ENCODE peak calls at places on chromosomes 2 and 18, in six cellular contexts. One of them, this sample, is unnamed.

GRCh38 chr2:146979746-146980145 is 865.1 kb upstream of the ACVR2A start:
- DNase-seq in astrocyte of the spinal cord: no peak
- DNase-seq in glutamatergic neuron: no peak
- DNase-seq in type B pancreatic cell: no peak
- DNase-seq in osteoblast: no peak
- DNase-seq in osteocyte: no peak
- DNase-seq in this sample: no peak

GRCh38 chr2:164335947-164336346 is 285.3 kb downstream of the GRB14 start:
- DNase-seq in type B pancreatic cell: no peak
- DNase-seq in osteoblast: no peak
- DNase-seq in glutamatergic neuron: no peak
- DNase-seq in astrocyte of the spinal cord: no peak
- DNase-seq in osteocyte: no peak
- DNase-seq in this sample: no peak

GRCh38 chr2:195559431-195559914 is 97.6 kb upstream of the SLC39A10 start:
- DNase-seq in glutamatergic neuron: no peak
- DNase-seq in osteocyte: no peak
- DNase-seq in osteoblast: no peak
- DNase-seq in type B pancreatic cell: no peak
- DNase-seq in astrocyte of the spinal cord: peak
- DNase-seq in this sample: no peak

GRCh38 chr2:9327873-9328352 is 95.4 kb downstream of the ITGB1BP1 start:
- DNase-seq in osteocyte: no peak
- DNase-seq in osteoblast: no peak
- DNase-seq in astrocyte of the spinal cord: no peak
- DNase-seq in type B pancreatic cell: no peak
- DNase-seq in glutamatergic neuron: no peak
- DNase-seq in this sample: no peak

GRCh38 chr18:79628416-79629248 is 51.0 kb upstream of the CTDP1 start:
- DNase-seq in type B pancreatic cell: no peak
- DNase-seq in glutamatergic neuron: no peak
- DNase-seq in osteocyte: no peak
- DNase-seq in astrocyte of the spinal cord: no peak
- DNase-seq in osteoblast: peak
- DNase-seq in this sample: no peak

GRCh38 chr2:112077814-112078213 is 22.7 kb downstream of the TMEM87B start:
- DNase-seq in osteoblast: peak
- DNase-seq in astrocyte of the spinal cord: no peak
- DNase-seq in glutamatergic neuron: peak
- DNase-seq in type B pancreatic cell: no peak
- DNase-seq in osteocyte: no peak
- DNase-seq in this sample: no peak

GRCh38 chr18:44729631-44730101 is 49.0 kb downstream of the SETBP1 start:
- DNase-seq in type B pancreatic cell: no peak
- DNase-seq in osteocyte: no peak
- DNase-seq in osteoblast: no peak
- DNase-seq in astrocyte of the spinal cord: peak
- DNase-seq in glutamatergic neuron: no peak
- DNase-seq in this sample: no peak

GRCh38 chr2:176637497-176638166 is 368.4 kb downstream of the MTX2 start:
- DNase-seq in astrocyte of the spinal cord: peak
- DNase-seq in glutamatergic neuron: peak
- DNase-seq in osteocyte: no peak
- DNase-seq in type B pancreatic cell: peak
- DNase-seq in osteoblast: peak
- DNase-seq in this sample: peak

GRCh38 chr2:101967826-101968498 is 23.8 kb upstream of the IL1R2 start:
- DNase-seq in osteocyte: no peak
- DNase-seq in osteoblast: no peak
- DNase-seq in type B pancreatic cell: no peak
- DNase-seq in astrocyte of the spinal cord: no peak
- DNase-seq in glutamatergic neuron: no peak
- DNase-seq in this sample: no peak

GRCh38 chr2:100818606-100819364 is 1.2 kb upstream of the NPAS2 start:
- DNase-seq in osteoblast: peak
- DNase-seq in astrocyte of the spinal cord: peak
- DNase-seq in glutamatergic neuron: peak
- DNase-seq in osteocyte: peak
- DNase-seq in type B pancreatic cell: peak
- DNase-seq in this sample: peak

GRCh38 chr18:46628206-46628605 is 28.8 kb downstream of the LOXHD1 start:
- DNase-seq in type B pancreatic cell: peak
- DNase-seq in osteocyte: peak
- DNase-seq in astrocyte of the spinal cord: no peak
- DNase-seq in osteoblast: no peak
- DNase-seq in glutamatergic neuron: no peak
- DNase-seq in this sample: no peak

GRCh38 chr18:23356915-23357421 is 96.1 kb upstream of the RIOK3 start:
- DNase-seq in type B pancreatic cell: no peak
- DNase-seq in glutamatergic neuron: no peak
- DNase-seq in astrocyte of the spinal cord: peak
- DNase-seq in osteocyte: peak
- DNase-seq in osteoblast: no peak
- DNase-seq in this sample: no peak

GRCh38 chr2:226031078-226031937 is 631.8 kb downstream of the NYAP2 start:
- DNase-seq in glutamatergic neuron: peak
- DNase-seq in osteocyte: peak
- DNase-seq in osteoblast: peak
- DNase-seq in astrocyte of the spinal cord: peak
- DNase-seq in type B pancreatic cell: peak
- DNase-seq in this sample: peak

GRCh38 chr18:13642440-13642827 is 83.9 kb downstream of the FAM210A start:
- DNase-seq in glutamatergic neuron: no peak
- DNase-seq in astrocyte of the spinal cord: no peak
- DNase-seq in type B pancreatic cell: no peak
- DNase-seq in osteoblast: peak
- DNase-seq in osteocyte: peak
- DNase-seq in this sample: no peak

GRCh38 chr18:6355789-6356589 is 58.7 kb downstream of the L3MBTL4 start:
- DNase-seq in astrocyte of the spinal cord: peak
- DNase-seq in type B pancreatic cell: no peak
- DNase-seq in osteocyte: no peak
- DNase-seq in osteoblast: no peak
- DNase-seq in glutamatergic neuron: no peak
- DNase-seq in this sample: no peak

GRCh38 chr2:129469389-129469788 is 510.1 kb upstream of the RAB6C start:
- DNase-seq in osteocyte: no peak
- DNase-seq in glutamatergic neuron: no peak
- DNase-seq in osteoblast: no peak
- DNase-seq in astrocyte of the spinal cord: no peak
- DNase-seq in type B pancreatic cell: no peak
- DNase-seq in this sample: no peak

GRCh38 chr2:88667219-88667618 is 24.3 kb upstream of the RPIA start:
- DNase-seq in type B pancreatic cell: no peak
- DNase-seq in osteoblast: no peak
- DNase-seq in osteocyte: no peak
- DNase-seq in glutamatergic neuron: no peak
- DNase-seq in astrocyte of the spinal cord: no peak
- DNase-seq in this sample: no peak

GRCh38 chr2:213188971-213189899 is 37.8 kb upstream of the IKZF2 start:
- DNase-seq in glutamatergic neuron: no peak
- DNase-seq in osteocyte: no peak
- DNase-seq in type B pancreatic cell: no peak
- DNase-seq in astrocyte of the spinal cord: peak
- DNase-seq in osteoblast: no peak
- DNase-seq in this sample: no peak

GRCh38 chr2:241720560-241720959 is 13.9 kb upstream of the D2HGDH start:
- DNase-seq in astrocyte of the spinal cord: no peak
- DNase-seq in glutamatergic neuron: no peak
- DNase-seq in osteocyte: no peak
- DNase-seq in type B pancreatic cell: no peak
- DNase-seq in osteoblast: peak
- DNase-seq in this sample: no peak

GRCh38 chr18:63161728-63162195 is 157.8 kb downstream of the BCL2 start:
- DNase-seq in astrocyte of the spinal cord: peak
- DNase-seq in osteocyte: no peak
- DNase-seq in glutamatergic neuron: no peak
- DNase-seq in osteoblast: peak
- DNase-seq in type B pancreatic cell: no peak
- DNase-seq in this sample: peak

GRCh38 chr18:31685097-31686082 is 1.0 kb upstream of the B4GALT6 start:
- DNase-seq in type B pancreatic cell: peak
- DNase-seq in glutamatergic neuron: peak
- DNase-seq in osteocyte: peak
- DNase-seq in osteoblast: peak
- DNase-seq in astrocyte of the spinal cord: peak
- DNase-seq in this sample: peak

GRCh38 chr2:98507940-98508689 is 63.5 kb downstream of the INPP4A start:
- DNase-seq in osteocyte: no peak
- DNase-seq in astrocyte of the spinal cord: no peak
- DNase-seq in glutamatergic neuron: no peak
- DNase-seq in osteoblast: no peak
- DNase-seq in type B pancreatic cell: peak
- DNase-seq in this sample: no peak

GRCh38 chr2:236731767-236732580 is 162.3 kb downstream of the ACKR3 start:
- DNase-seq in osteocyte: no peak
- DNase-seq in astrocyte of the spinal cord: peak
- DNase-seq in osteoblast: peak
- DNase-seq in type B pancreatic cell: no peak
- DNase-seq in glutamatergic neuron: peak
- DNase-seq in this sample: no peak
- TF ChIP-seq CTCF in osteocyte: no peak
- TF ChIP-seq CTCF in astrocyte of the spinal cord: no peak
- TF ChIP-seq CTCF in osteoblast: no peak
- TF ChIP-seq CTCF in type B pancreatic cell: no peak
- TF ChIP-seq CTCF in glutamatergic neuron: no peak
- TF ChIP-seq CTCF in this sample: no peak

GRCh38 chr2:53268086-53268485 is 499.5 kb upstream of the CHAC2 start:
- DNase-seq in glutamatergic neuron: no peak
- DNase-seq in astrocyte of the spinal cord: no peak
- DNase-seq in osteocyte: no peak
- DNase-seq in type B pancreatic cell: no peak
- DNase-seq in osteoblast: no peak
- DNase-seq in this sample: no peak
- TF ChIP-seq CTCF in glutamatergic neuron: no peak
- TF ChIP-seq CTCF in astrocyte of the spinal cord: no peak
- TF ChIP-seq CTCF in osteocyte: peak
- TF ChIP-seq CTCF in type B pancreatic cell: peak
- TF ChIP-seq CTCF in osteoblast: no peak
- TF ChIP-seq CTCF in this sample: no peak

GRCh38 chr2:65032016-65032975 is 23.9 kb upstream of the CEP68 start:
- DNase-seq in astrocyte of the spinal cord: no peak
- DNase-seq in osteoblast: no peak
- DNase-seq in type B pancreatic cell: no peak
- DNase-seq in glutamatergic neuron: no peak
- DNase-seq in osteocyte: no peak
- DNase-seq in this sample: no peak

GRCh38 chr2:65030933-65031332 is 25.3 kb upstream of the CEP68 start:
- DNase-seq in osteoblast: no peak
- DNase-seq in astrocyte of the spinal cord: no peak
- DNase-seq in glutamatergic neuron: no peak
- DNase-seq in osteocyte: no peak
- DNase-seq in type B pancreatic cell: no peak
- DNase-seq in this sample: no peak

GRCh38 chr2:65031341-65032015 is 24.7 kb upstream of the CEP68 start:
- DNase-seq in astrocyte of the spinal cord: no peak
- DNase-seq in type B pancreatic cell: no peak
- DNase-seq in osteocyte: no peak
- DNase-seq in glutamatergic neuron: no peak
- DNase-seq in osteoblast: no peak
- DNase-seq in this sample: peak

GRCh38 chr2:65035544-65035943 is 20.7 kb upstream of the CEP68 start:
- DNase-seq in osteocyte: no peak
- DNase-seq in astrocyte of the spinal cord: no peak
- DNase-seq in osteoblast: no peak
- DNase-seq in glutamatergic neuron: no peak
- DNase-seq in type B pancreatic cell: no peak
- DNase-seq in this sample: no peak

DNA sequence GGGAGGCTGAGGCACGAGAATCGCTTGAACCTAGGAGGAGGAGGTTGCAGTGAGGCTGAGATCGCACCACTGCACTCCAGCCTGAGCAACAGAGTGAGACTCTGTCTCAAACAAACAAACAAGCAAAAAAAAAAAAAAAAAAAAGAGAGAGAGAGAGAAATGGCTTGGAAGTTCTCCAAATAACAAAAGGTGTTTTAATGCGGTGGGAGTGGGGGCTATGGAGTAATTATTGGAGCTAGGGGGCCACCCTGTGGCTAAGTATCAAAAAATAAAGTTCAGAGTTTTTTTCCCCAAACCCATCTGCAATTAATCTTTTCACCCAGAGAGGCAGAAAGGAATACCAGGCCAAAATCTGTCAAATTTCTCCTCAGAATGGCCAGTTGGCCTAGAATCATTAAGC is 23.0 kb upstream of the CEP68 start:
- DNase-seq in osteocyte: no peak
- DNase-seq in type B pancreatic cell: no peak
- DNase-seq in osteoblast: no peak
- DNase-seq in astrocyte of the spinal cord: no peak
- DNase-seq in glutamatergic neuron: no peak
- DNase-seq in this sample: peak
- TF ChIP-seq CTCF in osteocyte: peak
- TF ChIP-seq CTCF in type B pancreatic cell: peak
- TF ChIP-seq CTCF in osteoblast: peak
- TF ChIP-seq CTCF in astrocyte of the spinal cord: no peak
- TF ChIP-seq CTCF in glutamatergic neuron: no peak
- TF ChIP-seq CTCF in this sample: no peak

DNA sequence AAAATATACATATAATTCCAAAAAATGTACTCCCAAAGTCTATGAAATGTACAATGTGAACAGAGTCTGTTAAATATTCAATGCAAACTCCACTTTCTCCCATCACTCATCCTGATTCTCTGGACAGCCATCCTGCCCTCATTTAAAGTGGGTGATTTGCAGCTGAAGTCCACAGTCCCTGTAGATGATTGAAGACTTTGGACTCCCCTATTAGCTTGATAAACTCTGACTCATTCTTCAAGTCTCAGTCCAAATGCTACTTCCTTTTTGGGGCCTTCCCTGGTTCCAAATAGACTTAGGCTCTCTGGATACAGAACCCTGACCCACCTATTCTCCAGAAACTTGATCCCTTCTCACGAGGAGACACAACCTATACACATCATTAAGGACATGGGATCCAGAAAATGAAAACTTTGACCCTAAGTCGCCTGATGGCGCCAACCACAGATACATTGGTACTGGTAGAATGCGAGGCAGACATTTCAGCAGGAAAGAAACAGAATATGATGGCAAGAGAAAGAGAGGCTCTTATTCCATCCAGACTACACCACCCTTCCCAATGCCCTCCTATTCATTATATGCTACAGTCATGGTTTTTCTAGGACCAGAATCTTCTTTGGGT is 122.7 kb downstream of the VIT start:
- DNase-seq in osteocyte: no peak
- DNase-seq in astrocyte of the spinal cord: no peak
- DNase-seq in osteoblast: peak
- DNase-seq in glutamatergic neuron: no peak
- DNase-seq in type B pancreatic cell: no peak
- DNase-seq in this sample: no peak
- TF ChIP-seq CTCF in osteocyte: no peak
- TF ChIP-seq CTCF in astrocyte of the spinal cord: no peak
- TF ChIP-seq CTCF in osteoblast: no peak
- TF ChIP-seq CTCF in glutamatergic neuron: no peak
- TF ChIP-seq CTCF in type B pancreatic cell: no peak
- TF ChIP-seq CTCF in this sample: no peak

DNA sequence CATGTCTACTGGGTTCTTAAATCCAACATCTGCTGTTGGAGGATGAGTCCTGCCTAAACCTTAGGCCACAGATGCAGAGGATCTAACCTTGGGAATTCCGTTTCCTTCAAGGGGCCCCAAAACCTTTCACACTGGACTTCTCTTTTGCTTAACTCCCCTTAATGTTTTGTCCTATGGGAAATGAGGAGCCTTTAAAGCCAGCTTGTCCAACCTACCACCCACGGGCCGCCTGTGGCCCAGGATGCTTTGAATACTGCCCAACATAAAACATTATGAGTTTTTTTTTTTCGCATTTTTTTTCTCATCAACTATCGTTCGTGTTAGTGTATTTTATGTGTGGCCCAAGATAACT is 157.2 kb upstream of the SLC1A4 start:
- DNase-seq in type B pancreatic cell: no peak
- DNase-seq in osteocyte: no peak
- DNase-seq in glutamatergic neuron: no peak
- DNase-seq in osteoblast: no peak
- DNase-seq in astrocyte of the spinal cord: no peak
- DNase-seq in this sample: no peak
- TF ChIP-seq CTCF in type B pancreatic cell: peak
- TF ChIP-seq CTCF in osteocyte: no peak
- TF ChIP-seq CTCF in glutamatergic neuron: peak
- TF ChIP-seq CTCF in osteoblast: no peak
- TF ChIP-seq CTCF in astrocyte of the spinal cord: no peak
- TF ChIP-seq CTCF in this sample: no peak